ENCODE peak calls at places on chromosomes 12 and 14, in eight cellular contexts. H is T47D, Y is IMR-90, J is AG08395, O is colonic mucosa, T is fibroblast of mammary gland, X is caudate nucleus, E is NCI-H1092. Q is an unnamed sample.

GRCh38 chr14:56341766-56342418 is 223.7 kb downstream of the PELI2 start:
- DNase-seq in E (no peak), O (no peak), X (no peak), Y (peak; percentile 92), H (no peak), J (no peak), T (peak; percentile 54), Q (no peak)

GRCh38 chr12:6346235-6346832 is 4.5 kb upstream of the TNFRSF1A start:
- DNase-seq in Y (no peak), T (no peak), E (no peak), H (no peak), X (no peak), J (no peak), O (no peak), Q (no peak)

GRCh38 chr12:94171595-94171930 is 23.2 kb downstream of the PLXNC1 start:
- DNase-seq in Y (peak; percentile 43), O (no peak), J (no peak), T (peak; percentile 50), E (no peak), X (no peak), H (no peak), Q (no peak)

GRCh38 chr14:64891839-64892375 is 12.2 kb upstream of the SPTB start:
- DNase-seq in O (peak; percentile 46), H (peak; percentile 74), E (peak; percentile 63), Y (peak; percentile 77), T (peak; percentile 75), J (peak; percentile 54), X (no peak), Q (peak; percentile 24)

GRCh38 chr14:33412450-33412849 is 473.8 kb downstream of the NPAS3 start:
- DNase-seq in X (no peak), E (no peak), J (no peak), O (no peak), T (no peak), Y (no peak), H (no peak), Q (no peak)

GRCh38 chr14:54567634-54568561 is 970 bp downstream of the SAMD4A start:
- DNase-seq in X (no peak), E (no peak), Y (no peak), O (peak; percentile 51), H (peak; percentile 28), T (peak; percentile 44), J (no peak), Q (no peak)

GRCh38 chr12:40002178-40003169 is 103.4 kb downstream of the SLC2A13 start:
- DNase-seq in T (peak; percentile 43), J (no peak), E (no peak), H (no peak), X (no peak), Y (no peak), O (no peak), Q (no peak)

GRCh38 chr12:21893924-21894323 is 47.3 kb downstream of the ABCC9 start:
- DNase-seq in H (no peak), Y (no peak), T (no peak), E (no peak), J (no peak), O (no peak), X (no peak), Q (no peak)

GRCh38 chr12:45666452-45667215 is 62.9 kb upstream of the ARID2 start:
- DNase-seq in T (peak; percentile 29), O (no peak), Y (peak; percentile 41), J (peak; percentile 31), X (no peak), H (no peak), E (no peak), Q (no peak)

GRCh38 chr12:78002878-78003277 is 172.2 kb downstream of the NAV3 start:
- DNase-seq in O (no peak), J (no peak), E (no peak), H (peak; percentile 21), X (no peak), Y (peak; percentile 15), T (peak; percentile 49), Q (no peak)

GRCh38 chr12:116053479-116054195 is 223.9 kb downstream of the MED13L start:
- DNase-seq in Y (peak; percentile 81), E (no peak), X (no peak), T (peak; percentile 94), H (no peak), J (peak; percentile 68), O (peak; percentile 23), Q (no peak)

GRCh38 chr14:64387232-64387737 is 868 bp upstream of the MTHFD1 start:
- DNase-seq in J (peak; percentile 32), O (peak; percentile 32), T (peak; percentile 41), Y (peak; percentile 19), H (no peak), X (no peak), E (no peak), Q (no peak)

GRCh38 chr12:116361404-116362223 is 84.1 kb upstream of the MED13L start:
- DNase-seq in H (no peak), X (no peak), Y (no peak), T (no peak), O (no peak), J (no peak), E (no peak), Q (peak; percentile 81)

GRCh38 chr14:36952702-36953101 is 219.7 kb downstream of the SLC25A21 start:
- DNase-seq in O (no peak), X (no peak), J (peak; percentile 67), Y (peak; percentile 53), H (no peak), E (no peak), T (peak; percentile 61), Q (no peak)

GRCh38 chr12:16605666-16606116 is 271 bp downstream of the LMO3 start:
- DNase-seq in H (no peak), O (no peak), Y (peak; percentile 12), T (peak; percentile 28), E (peak; percentile 53), X (no peak), J (no peak), Q (peak; percentile 49)

GRCh38 chr12:54723653-54724256 is 75.6 kb upstream of the DCD start:
- DNase-seq in H (no peak), E (peak; percentile 16), J (no peak), X (no peak), O (no peak), Y (peak; percentile 11), T (peak; percentile 35), Q (peak; percentile 15)

GRCh38 chr12:70094467-70094866 is 148.8 kb upstream of the CNOT2 start:
- DNase-seq in X (no peak), H (no peak), J (no peak), Y (no peak), E (no peak), T (peak; percentile 3), O (no peak), Q (no peak)

GRCh38 chr12:94147991-94148840 is at the start of gene PLXNC1:
- DNase-seq in O (peak; percentile 70), X (peak; percentile 33), H (peak; percentile 92), E (peak; percentile 61), J (peak; percentile 53), T (peak; percentile 33), Y (peak; percentile 31), Q (no peak)

GRCh38 chr12:102480401-102480800 is at the start of gene IGF1:
- DNase-seq in H (no peak), Y (peak; percentile 61), E (no peak), T (peak; percentile 56), O (no peak), J (peak; percentile 41), X (no peak), Q (no peak)

GRCh38 chr14:100215330-100215885 is 23.5 kb upstream of the YY1 start:
- DNase-seq in Y (no peak), E (no peak), O (peak; percentile 32), T (no peak), X (no peak), H (no peak), J (no peak), Q (no peak)

GRCh38 chr12:20588057-20588456 is 107.1 kb upstream of the SLCO1C1 start:
- DNase-seq in T (no peak), O (no peak), X (no peak), J (no peak), Y (no peak), E (no peak), H (no peak), Q (no peak)

GRCh38 chr14:99261916-99262787 is 9.8 kb downstream of the BCL11B start:
- DNase-seq in J (no peak), T (no peak), Y (no peak), O (no peak), H (no peak), E (no peak), X (no peak), Q (no peak)

GRCh38 chr14:22844221-22845102 is 8.1 kb downstream of the MMP14 start:
- DNase-seq in E (no peak), J (no peak), T (peak; percentile 14), Y (no peak), H (no peak), X (no peak), O (no peak), Q (no peak)

GRCh38 chr12:43882578-43883178 is 46.8 kb downstream of the TMEM117 start:
- DNase-seq in T (peak; percentile 72), X (no peak), H (peak; percentile 37), J (peak; percentile 66), E (no peak), Y (peak; percentile 76), O (peak; percentile 25), Q (peak; percentile 3)

GRCh38 chr14:32072701-32073100 is 4.4 kb upstream of the ARHGAP5 start:
- DNase-seq in Y (no peak), J (no peak), H (no peak), O (no peak), X (no peak), E (no peak), T (no peak), Q (no peak)

GRCh38 chr14:78974691-78975090 is 804.5 kb downstream of the NRXN3 start:
- DNase-seq in X (no peak), Y (peak; percentile 82), H (no peak), O (no peak), T (peak; percentile 61), J (no peak), E (no peak), Q (no peak)

GRCh38 chr14:73472182-73473114 is 14.1 kb upstream of the NUMB start:
- DNase-seq in T (peak; percentile 86), H (peak; percentile 68), Y (peak; percentile 82), E (peak; percentile 48), J (peak; percentile 76), O (no peak), X (no peak), Q (peak; percentile 44)

GRCh38 chr12:112564160-112564559 is 145.4 kb downstream of the PTPN11 start:
- DNase-seq in O (no peak), T (no peak), E (no peak), H (no peak), J (no peak), Y (no peak), X (no peak), Q (no peak)

GRCh38 chr14:61108742-61109141 is 127.7 kb downstream of the SLC38A6 start:
- DNase-seq in X (no peak), O (no peak), Y (no peak), J (no peak), H (no peak), T (no peak), E (no peak), Q (no peak)

GRCh38 chr12:21456291-21456780 is 18.9 kb downstream of the PYROXD1 start:
- DNase-seq in H (no peak), O (no peak), T (no peak), X (no peak), J (no peak), E (no peak), Y (no peak), Q (no peak)

GRCh38 chr14:65002586-65003210 is 16.0 kb downstream of the FNTB start:
- DNase-seq in Y (peak; percentile 48), E (no peak), J (peak; percentile 62), X (no peak), O (no peak), T (peak; percentile 84), H (no peak), Q (no peak)

GRCh38 chr14:22508662-22509035 is 80.4 kb downstream of the DAD1 start:
- DNase-seq in E (no peak), J (no peak), T (no peak), X (no peak), O (no peak), Y (no peak), H (no peak), Q (no peak)

GRCh38 chr12:20646239-20646827 is 48.8 kb upstream of the SLCO1C1 start:
- DNase-seq in J (peak; percentile 58), O (no peak), Y (peak; percentile 60), H (peak; percentile 13), E (no peak), T (peak; percentile 69), X (no peak), Q (no peak)

GRCh38 chr12:65899289-65899688 is 75.0 kb downstream of the HMGA2 start:
- DNase-seq in Y (no peak), E (no peak), H (no peak), J (no peak), O (no peak), X (no peak), T (no peak), Q (no peak)